ENCODE peak calls at places on chromosomes 5 and 9, in seven cellular contexts. U is mesendoderm, H is neuronal stem cell, F is H1, M is mesenchymal stem cell, W is trophoblast cell, L is IMR-90. A is an unnamed sample. For H3K79me1, the result is how much of the 10 kb centered on the place peaks cover.

GRCh38 chr9:129557192-129558036 is 63.5 kb downstream of the C9orf50 start:
- DNase-seq in U (peak), H (peak), F (peak), M (peak), W (no peak), L (peak), A (peak)

GRCh38 chr5:12861891-12862290 is 957.6 kb upstream of the CTNND2 start:
- DNase-seq in U (peak), H (no peak), F (peak), M (no peak), W (no peak), L (no peak), A (no peak)

GRCh38 chr9:127035423-127035822 is 87.0 kb downstream of the ANGPTL2 start:
- DNase-seq in U (no peak), H (no peak), F (no peak), M (peak), W (no peak), L (peak), A (no peak)

GRCh38 chr5:78757269-78758053 is 108.9 kb upstream of the LHFPL2 start:
- DNase-seq in U (no peak), H (no peak), F (no peak), M (peak), W (no peak), L (peak), A (no peak)

GRCh38 chr9:13960011-13960765 is 353.8 kb downstream of the NFIB start:
- DNase-seq in U (no peak), H (no peak), F (no peak), M (no peak), W (no peak), L (no peak), A (no peak)

GRCh38 chr9:135343733-135344522 is 135.7 kb upstream of the PPP1R26 start:
- DNase-seq in U (peak), H (peak), F (peak), M (no peak), W (peak), L (peak), A (peak)

GRCh38 chr5:87002485-87002884 is 265.2 kb upstream of the RASA1 start:
- DNase-seq in U (no peak), H (no peak), F (no peak), M (no peak), W (no peak), L (no peak), A (no peak)

GRCh38 chr5:16593630-16594029 is 23.2 kb downstream of the RETREG1 start:
- DNase-seq in U (no peak), H (no peak), F (no peak), M (no peak), W (peak), L (no peak), A (no peak)

GRCh38 chr5:66958984-66959641 is 237.5 kb downstream of the CD180 start:
- DNase-seq in U (peak), H (no peak), F (no peak), M (peak), W (peak), L (peak), A (peak)

GRCh38 chr5:142492781-142493281 is 168.0 kb upstream of the SPRY4 start:
- DNase-seq in U (no peak), H (no peak), F (no peak), M (peak), W (no peak), L (peak), A (no peak)

GRCh38 chr5:96668725-96669124 is 6.5 kb downstream of the CAST start:
- DNase-seq in U (peak), H (no peak), F (no peak), M (no peak), W (no peak), L (no peak), A (peak)

DNA sequence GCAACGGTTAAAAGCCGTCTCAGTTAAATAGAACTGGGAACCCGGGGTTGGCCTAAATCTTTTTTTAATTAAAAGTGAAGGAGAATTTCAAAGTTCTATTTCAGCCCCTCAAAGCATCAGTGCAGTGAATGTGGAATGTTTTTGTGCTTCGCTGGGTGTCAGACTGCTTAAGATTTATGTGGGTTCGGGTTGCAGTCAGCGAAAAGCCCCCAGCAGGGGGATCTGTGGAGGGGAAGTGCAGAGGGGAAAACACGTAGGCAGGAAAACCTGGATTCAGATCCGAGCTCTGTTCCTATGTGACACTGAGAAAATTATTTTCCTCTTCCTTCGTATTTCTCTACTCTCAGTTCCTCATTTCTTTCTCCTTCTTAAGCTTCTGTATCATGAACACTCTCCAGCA is 19.7 kb downstream of the BRINP1 start:
- DNase-seq in U (peak), H (peak), F (no peak), M (no peak), W (no peak), L (no peak), A (peak)
- H3K79me1 ChIP-seq in U (under half), H (under half), F (under half), M (under half), W (under half), L (under half), A (under half)

GRCh38 chr9:34332370-34332964 is 3.1 kb downstream of the NUDT2 start:
- DNase-seq in U (peak), H (peak), F (no peak), M (peak), W (no peak), L (peak), A (no peak)
- H2AK5ac ChIP-seq in U (peak), H (no peak), F (no peak), M (no peak), W (no peak), L (no peak), A (no peak)

GRCh38 chr5:27026791-27027190 is 11.6 kb downstream of the CDH9 start:
- DNase-seq in U (no peak), H (no peak), F (no peak), M (no peak), W (no peak), L (no peak), A (no peak)

GRCh38 chr5:27020965-27021364 is 17.4 kb downstream of the CDH9 start:
- DNase-seq in U (no peak), H (no peak), F (no peak), M (peak), W (no peak), L (peak), A (no peak)

DNA sequence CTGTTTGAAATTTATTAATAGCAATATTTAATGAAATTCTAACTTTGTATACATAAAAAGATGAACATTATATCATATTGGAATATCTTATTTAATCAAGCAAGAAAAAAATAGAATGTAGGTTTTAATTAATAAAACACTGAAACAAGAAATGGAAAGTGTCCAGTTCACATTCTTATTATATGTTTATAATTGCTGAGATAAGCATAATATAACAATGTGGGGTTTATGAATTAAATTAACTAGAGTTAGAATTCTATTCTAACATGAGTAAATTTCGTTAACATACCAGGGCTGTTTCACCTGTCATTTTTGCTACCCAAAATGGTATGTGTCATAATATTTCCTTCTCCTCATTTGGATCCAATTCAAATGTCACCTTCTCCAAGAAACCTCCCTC is 12.3 kb downstream of the CDH9 start:
- DNase-seq in U (no peak), H (no peak), F (no peak), M (no peak), W (no peak), L (no peak), A (no peak)
- H2BK5ac ChIP-seq in U (no peak), H (no peak), F (no peak), M (no peak), W (no peak), L (no peak), A (no peak)

GRCh38 chr5:177142778-177143177 is 9.2 kb downstream of the NSD1 start:
- DNase-seq in U (no peak), H (no peak), F (no peak), M (no peak), W (no peak), L (no peak), A (no peak)
- H3K79me1 ChIP-seq in U (under half), H (under half), F (under half), M (under half), W (under half), L (under half), A (under half)

GRCh38 chr5:14790220-14790619 is 81.4 kb downstream of the ANKH start:
- DNase-seq in U (no peak), H (no peak), F (no peak), M (no peak), W (no peak), L (peak), A (no peak)

GRCh38 chr5:14794600-14795230 is 76.9 kb downstream of the ANKH start:
- DNase-seq in U (no peak), H (no peak), F (no peak), M (no peak), W (no peak), L (no peak), A (no peak)

GRCh38 chr5:14790931-14791330 is 80.6 kb downstream of the ANKH start:
- DNase-seq in U (no peak), H (no peak), F (no peak), M (no peak), W (no peak), L (no peak), A (no peak)

GRCh38 chr5:14787801-14788579 is 83.6 kb downstream of the ANKH start:
- DNase-seq in U (no peak), H (no peak), F (no peak), M (no peak), W (peak), L (no peak), A (no peak)

GRCh38 chr5:14793851-14794250 is 77.7 kb downstream of the ANKH start:
- DNase-seq in U (no peak), H (no peak), F (no peak), M (no peak), W (no peak), L (no peak), A (no peak)
- H2AK5ac ChIP-seq in U (no peak), H (no peak), F (no peak), M (no peak), W (no peak), L (no peak), A (no peak)

DNA sequence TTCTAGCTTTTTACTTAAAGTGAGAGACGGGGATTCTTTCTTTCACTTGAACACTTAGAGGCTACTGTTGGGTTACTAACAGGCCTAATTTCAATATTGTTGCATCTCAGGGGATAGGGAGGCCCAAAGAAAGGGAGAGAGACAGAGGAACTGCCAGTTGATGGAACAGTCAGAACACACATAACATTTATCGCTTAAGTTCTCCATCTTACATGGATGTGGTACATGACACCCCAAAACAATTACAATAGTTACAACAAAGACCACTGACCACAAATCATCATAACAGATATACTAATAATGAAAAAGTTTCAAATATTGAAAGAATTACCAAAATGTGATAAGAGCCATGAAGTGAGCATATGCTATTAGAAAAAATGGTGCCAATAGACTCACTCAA is 4.3 kb upstream of the RIC1 start:
- DNase-seq in U (no peak), H (no peak), F (no peak), M (no peak), W (no peak), L (no peak), A (no peak)
- H2BK5ac ChIP-seq in U (no peak), H (no peak), F (no peak), M (no peak), W (no peak), L (no peak), A (no peak)

A was measured in H9.